ENCODE peak calls at places on chromosomes 13 and 19, in seven cellular contexts. E is NCI-H2081, G is kidney epithelial cell, X is midbrain, L is NCI-H446, N is fibroblast of pulmonary artery, O is EL. S is an unnamed sample.

GRCh38 chr19:5828661-5829566 is 10.6 kb downstream of the FUT6 start:
- DNase-seq in E (peak), G (no peak), X (no peak), L (no peak), N (peak), O (no peak), S (no peak)

GRCh38 chr19:38647368-38647965 is at the start of gene ACTN4:
- DNase-seq in E (peak), G (no peak), X (peak), L (peak), N (peak), O (peak), S (peak)

GRCh38 chr19:21498651-21499050 is 6.8 kb upstream of the ZNF429 start:
- DNase-seq in E (no peak), G (no peak), X (no peak), L (no peak), N (no peak), O (peak), S (no peak)

GRCh38 chr19:49231804-49232203 is 74.2 kb downstream of the TRPM4 start:
- DNase-seq in E (no peak), G (no peak), X (no peak), L (no peak), N (no peak), O (no peak), S (no peak)

GRCh38 chr19:5718032-5718578 is 1.8 kb downstream of the LONP1 start:
- DNase-seq in E (no peak), G (no peak), X (no peak), L (no peak), N (peak), O (peak), S (peak)

GRCh38 chr19:11204943-11205349 is 7.6 kb upstream of the KANK2 start:
- DNase-seq in E (no peak), G (no peak), X (no peak), L (no peak), N (no peak), O (peak), S (no peak)

GRCh38 chr19:33819875-33820781 is 23.5 kb downstream of the KCTD15 start:
- DNase-seq in E (no peak), G (no peak), X (peak), L (no peak), N (peak), O (peak), S (peak)

GRCh38 chr13:108944760-108945159 is 315.3 kb downstream of the MYO16 start:
- DNase-seq in E (no peak), G (no peak), X (no peak), L (no peak), N (peak), O (peak), S (peak)

GRCh38 chr13:44759723-44760360 is 183.7 kb upstream of the TSC22D1 start:
- DNase-seq in E (peak), G (no peak), X (no peak), L (no peak), N (peak), O (no peak), S (no peak)

GRCh38 chr19:34018546-34018945 is 153.8 kb upstream of the LSM14A start:
- DNase-seq in E (no peak), G (no peak), X (no peak), L (no peak), N (no peak), O (no peak), S (no peak)

GRCh38 chr13:29909975-29910674 is 59.7 kb upstream of the UBL3 start:
- DNase-seq in E (no peak), G (no peak), X (no peak), L (no peak), N (peak), O (peak), S (peak)

GRCh38 chr19:46972301-46972700 is 47.3 kb upstream of the NPAS1 start:
- DNase-seq in E (no peak), G (no peak), X (no peak), L (no peak), N (peak), O (no peak), S (peak)

GRCh38 chr13:51330741-51331140 is 8.8 kb upstream of the SERPINE3 start:
- DNase-seq in E (no peak), G (no peak), X (no peak), L (no peak), N (peak), O (no peak), S (no peak)

GRCh38 chr13:34993470-34993869 is 51.4 kb downstream of the NBEA start:
- DNase-seq in E (no peak), G (no peak), X (no peak), L (no peak), N (peak), O (peak), S (peak)

GRCh38 chr19:6452899-6453298 is 6.7 kb downstream of the SLC25A23 start:
- DNase-seq in E (no peak), G (no peak), X (no peak), L (no peak), N (no peak), O (no peak), S (no peak)

GRCh38 chr19:9836021-9836420 is 903 bp downstream of the PIN1 start:
- DNase-seq in E (peak), G (no peak), X (no peak), L (no peak), N (peak), O (peak), S (peak)

GRCh38 chr19:6014551-6015135 is 36.7 kb upstream of the RANBP3 start:
- DNase-seq in E (no peak), G (no peak), X (no peak), L (no peak), N (no peak), O (no peak), S (no peak)

GRCh38 chr13:65966991-65967451 is 1263.1 kb downstream of the PCDH9 start:
- DNase-seq in E (no peak), G (no peak), X (no peak), L (no peak), N (peak), O (peak), S (peak)

GRCh38 chr19:38373907-38374331 is 452 bp upstream of the PSMD8 start:
- DNase-seq in E (no peak), G (no peak), X (no peak), L (no peak), N (no peak), O (no peak), S (no peak)

GRCh38 chr19:41808663-41809566 is 12.5 kb downstream of the CEACAM3 start:
- DNase-seq in E (no peak), G (no peak), X (no peak), L (no peak), N (no peak), O (no peak), S (no peak)

GRCh38 chr13:95800455-95800854 is 123.5 kb downstream of the DNAJC3 start:
- DNase-seq in E (no peak), G (no peak), X (no peak), L (no peak), N (no peak), O (no peak), S (peak)

GRCh38 chr19:15438124-15438496 is 11.6 kb downstream of the WIZ start:
- DNase-seq in E (no peak), G (no peak), X (no peak), L (no peak), N (no peak), O (no peak), S (no peak)

GRCh38 chr19:38686530-38686888 is 39.1 kb downstream of the ACTN4 start:
- DNase-seq in E (no peak), G (no peak), X (no peak), L (no peak), N (no peak), O (no peak), S (no peak)

GRCh38 chr13:72565893-72566292 is 161.5 kb downstream of the MZT1 start:
- DNase-seq in E (peak), G (no peak), X (peak), L (no peak), N (peak), O (peak), S (no peak)

GRCh38 chr13:31947105-31947504 is 84.5 kb upstream of the FRY start:
- DNase-seq in E (no peak), G (no peak), X (no peak), L (no peak), N (no peak), O (peak), S (no peak)

GRCh38 chr19:1082928-1083816 is 12.0 kb downstream of the POLR2E start:
- DNase-seq in E (no peak), G (no peak), X (no peak), L (no peak), N (no peak), O (no peak), S (no peak)

GRCh38 chr13:45341799-45342584 is 1.0 kb upstream of the TPT1 start:
- DNase-seq in E (no peak), G (no peak), X (peak), L (no peak), N (peak), O (peak), S (no peak)

GRCh38 chr13:73625562-73626339 is 508.5 kb downstream of the KLF12 start:
- DNase-seq in E (no peak), G (no peak), X (no peak), L (no peak), N (no peak), O (no peak), S (no peak)

GRCh38 chr13:113972451-113973217 is 1.2 kb downstream of the C13orf46 start:
- DNase-seq in E (no peak), G (no peak), X (no peak), L (no peak), N (no peak), O (no peak), S (no peak)

GRCh38 chr19:31113250-31113685 is 236.0 kb downstream of the TSHZ3 start:
- DNase-seq in E (no peak), G (no peak), X (no peak), L (no peak), N (no peak), O (peak), S (peak)

S was measured in foreskin fibroblast.